ENCODE peak calls at places on chromosomes 6 and 20, in eight cellular contexts. One of them, this sample, is unnamed.

GRCh38 chr6:16391451-16391912 is 153.1 kb downstream of the GMPR start:
- DNase-seq in activated CD4-positive, alpha-beta T cell treated with anti-CD3 and anti-CD28 coated beads, Interleukin-2, amount 10 ng/mL, durations not matched to agents 7 days and 5 days: no peak
- DNase-seq in mesendoderm: no peak
- DNase-seq in epithelial cell of esophagus: no peak
- DNase-seq in HL-60: no peak
- DNase-seq in iris pigment epithelial cell: peak; percentile 31
- DNase-seq in head of caudate nucleus: no peak
- DNase-seq in NCI-H345: no peak
- DNase-seq in this sample: no peak

GRCh38 chr6:26568601-26569432 is 27.9 kb upstream of the ABT1 start:
- DNase-seq in iris pigment epithelial cell: peak; percentile 78
- DNase-seq in epithelial cell of esophagus: peak; percentile 91
- DNase-seq in mesendoderm: peak; percentile 94
- DNase-seq in head of caudate nucleus: peak; percentile 84
- DNase-seq in HL-60: peak; percentile 91
- DNase-seq in NCI-H345: peak; percentile 96
- DNase-seq in activated CD4-positive, alpha-beta T cell treated with anti-CD3 and anti-CD28 coated beads, Interleukin-2, amount 10 ng/mL, durations not matched to agents 7 days and 5 days: peak; percentile 97
- DNase-seq in this sample: peak; percentile 74

GRCh38 chr6:149334682-149335160 is 17.2 kb downstream of the TAB2 start:
- DNase-seq in activated CD4-positive, alpha-beta T cell treated with anti-CD3 and anti-CD28 coated beads, Interleukin-2, amount 10 ng/mL, durations not matched to agents 7 days and 5 days: no peak
- DNase-seq in NCI-H345: no peak
- DNase-seq in head of caudate nucleus: no peak
- DNase-seq in epithelial cell of esophagus: peak; percentile 90
- DNase-seq in iris pigment epithelial cell: peak; percentile 77
- DNase-seq in HL-60: no peak
- DNase-seq in mesendoderm: peak; percentile 58
- DNase-seq in this sample: peak; percentile 64

GRCh38 chr20:50017576-50018248 is 34.9 kb downstream of the SNAI1 start:
- DNase-seq in epithelial cell of esophagus: no peak
- DNase-seq in HL-60: no peak
- DNase-seq in iris pigment epithelial cell: no peak
- DNase-seq in activated CD4-positive, alpha-beta T cell treated with anti-CD3 and anti-CD28 coated beads, Interleukin-2, amount 10 ng/mL, durations not matched to agents 7 days and 5 days: no peak
- DNase-seq in NCI-H345: no peak
- DNase-seq in mesendoderm: no peak
- DNase-seq in head of caudate nucleus: no peak
- DNase-seq in this sample: no peak

GRCh38 chr20:58717278-58718091 is 24.9 kb downstream of the NPEPL1 start:
- DNase-seq in activated CD4-positive, alpha-beta T cell treated with anti-CD3 and anti-CD28 coated beads, Interleukin-2, amount 10 ng/mL, durations not matched to agents 7 days and 5 days: peak; percentile 3
- DNase-seq in HL-60: no peak
- DNase-seq in mesendoderm: no peak
- DNase-seq in epithelial cell of esophagus: no peak
- DNase-seq in NCI-H345: no peak
- DNase-seq in iris pigment epithelial cell: no peak
- DNase-seq in head of caudate nucleus: no peak
- DNase-seq in this sample: no peak

GRCh38 chr6:22642254-22642653 is 72.9 kb downstream of the HDGFL1 start:
- DNase-seq in HL-60: no peak
- DNase-seq in activated CD4-positive, alpha-beta T cell treated with anti-CD3 and anti-CD28 coated beads, Interleukin-2, amount 10 ng/mL, durations not matched to agents 7 days and 5 days: no peak
- DNase-seq in mesendoderm: no peak
- DNase-seq in head of caudate nucleus: no peak
- DNase-seq in iris pigment epithelial cell: peak; percentile 72
- DNase-seq in NCI-H345: no peak
- DNase-seq in epithelial cell of esophagus: no peak
- DNase-seq in this sample: no peak

GRCh38 chr6:6942826-6943225 is 164.9 kb upstream of the RREB1 start:
- DNase-seq in mesendoderm: no peak
- DNase-seq in NCI-H345: peak; percentile 51
- DNase-seq in epithelial cell of esophagus: no peak
- DNase-seq in iris pigment epithelial cell: no peak
- DNase-seq in activated CD4-positive, alpha-beta T cell treated with anti-CD3 and anti-CD28 coated beads, Interleukin-2, amount 10 ng/mL, durations not matched to agents 7 days and 5 days: no peak
- DNase-seq in head of caudate nucleus: no peak
- DNase-seq in HL-60: peak; percentile 84
- DNase-seq in this sample: no peak

GRCh38 chr20:2984956-2985661 is 58.3 kb upstream of the GNRH2 start:
- DNase-seq in HL-60: no peak
- DNase-seq in epithelial cell of esophagus: peak; percentile 82
- DNase-seq in NCI-H345: peak; percentile 19
- DNase-seq in head of caudate nucleus: no peak
- DNase-seq in iris pigment epithelial cell: peak; percentile 77
- DNase-seq in mesendoderm: no peak
- DNase-seq in activated CD4-positive, alpha-beta T cell treated with anti-CD3 and anti-CD28 coated beads, Interleukin-2, amount 10 ng/mL, durations not matched to agents 7 days and 5 days: no peak
- DNase-seq in this sample: peak; percentile 57

GRCh38 chr6:81863123-81863522 is 110.6 kb upstream of the TENT5A start:
- DNase-seq in epithelial cell of esophagus: no peak
- DNase-seq in mesendoderm: peak; percentile 18
- DNase-seq in activated CD4-positive, alpha-beta T cell treated with anti-CD3 and anti-CD28 coated beads, Interleukin-2, amount 10 ng/mL, durations not matched to agents 7 days and 5 days: no peak
- DNase-seq in head of caudate nucleus: no peak
- DNase-seq in HL-60: no peak
- DNase-seq in iris pigment epithelial cell: no peak
- DNase-seq in NCI-H345: peak; percentile 5
- DNase-seq in this sample: no peak

GRCh38 chr6:111566873-111567517 is 38.7 kb downstream of the TRAF3IP2 start:
- DNase-seq in iris pigment epithelial cell: peak; percentile 27
- DNase-seq in epithelial cell of esophagus: no peak
- DNase-seq in NCI-H345: peak; percentile 93
- DNase-seq in HL-60: no peak
- DNase-seq in mesendoderm: no peak
- DNase-seq in head of caudate nucleus: peak; percentile 43
- DNase-seq in activated CD4-positive, alpha-beta T cell treated with anti-CD3 and anti-CD28 coated beads, Interleukin-2, amount 10 ng/mL, durations not matched to agents 7 days and 5 days: peak; percentile 26
- DNase-seq in this sample: no peak

GRCh38 chr6:110067837-110068591 is 89.9 kb downstream of the GPR6 start:
- DNase-seq in activated CD4-positive, alpha-beta T cell treated with anti-CD3 and anti-CD28 coated beads, Interleukin-2, amount 10 ng/mL, durations not matched to agents 7 days and 5 days: no peak
- DNase-seq in HL-60: no peak
- DNase-seq in head of caudate nucleus: no peak
- DNase-seq in mesendoderm: peak; percentile 10
- DNase-seq in iris pigment epithelial cell: no peak
- DNase-seq in NCI-H345: peak; percentile 47
- DNase-seq in epithelial cell of esophagus: no peak
- DNase-seq in this sample: no peak

GRCh38 chr20:13990465-13990864 is at the start of gene SEL1L2:
- DNase-seq in iris pigment epithelial cell: no peak
- DNase-seq in head of caudate nucleus: no peak
- DNase-seq in HL-60: no peak
- DNase-seq in activated CD4-positive, alpha-beta T cell treated with anti-CD3 and anti-CD28 coated beads, Interleukin-2, amount 10 ng/mL, durations not matched to agents 7 days and 5 days: no peak
- DNase-seq in epithelial cell of esophagus: no peak
- DNase-seq in mesendoderm: peak; percentile 90
- DNase-seq in NCI-H345: peak; percentile 11
- DNase-seq in this sample: no peak

GRCh38 chr6:149075616-149076354 is 241.7 kb upstream of the TAB2 start:
- DNase-seq in epithelial cell of esophagus: peak; percentile 35
- DNase-seq in mesendoderm: no peak
- DNase-seq in activated CD4-positive, alpha-beta T cell treated with anti-CD3 and anti-CD28 coated beads, Interleukin-2, amount 10 ng/mL, durations not matched to agents 7 days and 5 days: no peak
- DNase-seq in iris pigment epithelial cell: peak; percentile 62
- DNase-seq in NCI-H345: peak; percentile 6
- DNase-seq in head of caudate nucleus: no peak
- DNase-seq in HL-60: no peak
- DNase-seq in this sample: peak; percentile 37

GRCh38 chr6:113172531-113172966 is 684.6 kb upstream of the MARCKS start:
- DNase-seq in activated CD4-positive, alpha-beta T cell treated with anti-CD3 and anti-CD28 coated beads, Interleukin-2, amount 10 ng/mL, durations not matched to agents 7 days and 5 days: no peak
- DNase-seq in NCI-H345: peak; percentile 77
- DNase-seq in iris pigment epithelial cell: no peak
- DNase-seq in head of caudate nucleus: peak; percentile 72
- DNase-seq in HL-60: no peak
- DNase-seq in epithelial cell of esophagus: no peak
- DNase-seq in mesendoderm: no peak
- DNase-seq in this sample: no peak

GRCh38 chr6:53986721-53987526 is 124.3 kb upstream of the MLIP start:
- DNase-seq in activated CD4-positive, alpha-beta T cell treated with anti-CD3 and anti-CD28 coated beads, Interleukin-2, amount 10 ng/mL, durations not matched to agents 7 days and 5 days: no peak
- DNase-seq in iris pigment epithelial cell: peak; percentile 35
- DNase-seq in NCI-H345: peak; percentile 20
- DNase-seq in head of caudate nucleus: no peak
- DNase-seq in epithelial cell of esophagus: no peak
- DNase-seq in HL-60: no peak
- DNase-seq in mesendoderm: peak; percentile 63
- DNase-seq in this sample: no peak

GRCh38 chr20:3745686-3746173 is 13.2 kb downstream of the HSPA12B start:
- DNase-seq in NCI-H345: no peak
- DNase-seq in HL-60: no peak
- DNase-seq in activated CD4-positive, alpha-beta T cell treated with anti-CD3 and anti-CD28 coated beads, Interleukin-2, amount 10 ng/mL, durations not matched to agents 7 days and 5 days: no peak
- DNase-seq in mesendoderm: no peak
- DNase-seq in iris pigment epithelial cell: no peak
- DNase-seq in head of caudate nucleus: no peak
- DNase-seq in epithelial cell of esophagus: no peak
- DNase-seq in this sample: no peak

GRCh38 chr20:44532981-44533331 is 11.1 kb upstream of the SERINC3 start:
- DNase-seq in NCI-H345: no peak
- DNase-seq in iris pigment epithelial cell: peak; percentile 60
- DNase-seq in activated CD4-positive, alpha-beta T cell treated with anti-CD3 and anti-CD28 coated beads, Interleukin-2, amount 10 ng/mL, durations not matched to agents 7 days and 5 days: peak; percentile 43
- DNase-seq in epithelial cell of esophagus: no peak
- DNase-seq in HL-60: no peak
- DNase-seq in head of caudate nucleus: no peak
- DNase-seq in mesendoderm: no peak
- DNase-seq in this sample: no peak

GRCh38 chr20:32585011-32585518 is at the start of gene NOL4L:
- DNase-seq in mesendoderm: no peak
- DNase-seq in NCI-H345: peak; percentile 69
- DNase-seq in HL-60: peak; percentile 51
- DNase-seq in activated CD4-positive, alpha-beta T cell treated with anti-CD3 and anti-CD28 coated beads, Interleukin-2, amount 10 ng/mL, durations not matched to agents 7 days and 5 days: peak; percentile 27
- DNase-seq in head of caudate nucleus: peak; percentile 43
- DNase-seq in epithelial cell of esophagus: peak; percentile 46
- DNase-seq in iris pigment epithelial cell: peak; percentile 42
- DNase-seq in this sample: peak; percentile 36

GRCh38 chr6:16719488-16719887 is 41.8 kb downstream of the ATXN1 start:
- DNase-seq in NCI-H345: no peak
- DNase-seq in mesendoderm: no peak
- DNase-seq in head of caudate nucleus: no peak
- DNase-seq in HL-60: no peak
- DNase-seq in epithelial cell of esophagus: no peak
- DNase-seq in iris pigment epithelial cell: no peak
- DNase-seq in activated CD4-positive, alpha-beta T cell treated with anti-CD3 and anti-CD28 coated beads, Interleukin-2, amount 10 ng/mL, durations not matched to agents 7 days and 5 days: no peak
- DNase-seq in this sample: no peak

GRCh38 chr6:139425780-139426179 is 51.3 kb upstream of the CITED2 start:
- DNase-seq in mesendoderm: no peak
- DNase-seq in NCI-H345: no peak
- DNase-seq in HL-60: no peak
- DNase-seq in activated CD4-positive, alpha-beta T cell treated with anti-CD3 and anti-CD28 coated beads, Interleukin-2, amount 10 ng/mL, durations not matched to agents 7 days and 5 days: no peak
- DNase-seq in iris pigment epithelial cell: no peak
- DNase-seq in epithelial cell of esophagus: no peak
- DNase-seq in head of caudate nucleus: no peak
- DNase-seq in this sample: no peak

GRCh38 chr6:106360410-106360988 is at the start of gene CRYBG1:
- DNase-seq in mesendoderm: peak; percentile 91
- DNase-seq in HL-60: peak; percentile 16
- DNase-seq in epithelial cell of esophagus: peak; percentile 90
- DNase-seq in activated CD4-positive, alpha-beta T cell treated with anti-CD3 and anti-CD28 coated beads, Interleukin-2, amount 10 ng/mL, durations not matched to agents 7 days and 5 days: peak; percentile 55
- DNase-seq in NCI-H345: peak; percentile 87
- DNase-seq in head of caudate nucleus: peak; percentile 39
- DNase-seq in iris pigment epithelial cell: no peak
- DNase-seq in this sample: peak; percentile 91

GRCh38 chr20:21096321-21097043 is 9.7 kb downstream of the LINC00237 start:
- DNase-seq in activated CD4-positive, alpha-beta T cell treated with anti-CD3 and anti-CD28 coated beads, Interleukin-2, amount 10 ng/mL, durations not matched to agents 7 days and 5 days: no peak
- DNase-seq in epithelial cell of esophagus: peak; percentile 57
- DNase-seq in mesendoderm: peak; percentile 70
- DNase-seq in iris pigment epithelial cell: peak; percentile 8
- DNase-seq in HL-60: no peak
- DNase-seq in NCI-H345: peak; percentile 34
- DNase-seq in head of caudate nucleus: peak; percentile 62
- DNase-seq in this sample: no peak

GRCh38 chr20:48614593-48615274 is 213.1 kb downstream of the PREX1 start:
- DNase-seq in mesendoderm: no peak
- DNase-seq in activated CD4-positive, alpha-beta T cell treated with anti-CD3 and anti-CD28 coated beads, Interleukin-2, amount 10 ng/mL, durations not matched to agents 7 days and 5 days: no peak
- DNase-seq in NCI-H345: no peak
- DNase-seq in iris pigment epithelial cell: no peak
- DNase-seq in head of caudate nucleus: no peak
- DNase-seq in HL-60: no peak
- DNase-seq in epithelial cell of esophagus: peak; percentile 45
- DNase-seq in this sample: peak; percentile 90

GRCh38 chr6:88870728-88871330 is 92.6 kb downstream of the RNGTT start:
- DNase-seq in HL-60: peak; percentile 10
- DNase-seq in activated CD4-positive, alpha-beta T cell treated with anti-CD3 and anti-CD28 coated beads, Interleukin-2, amount 10 ng/mL, durations not matched to agents 7 days and 5 days: peak; percentile 59
- DNase-seq in epithelial cell of esophagus: peak; percentile 71
- DNase-seq in head of caudate nucleus: peak; percentile 15
- DNase-seq in NCI-H345: peak; percentile 41
- DNase-seq in iris pigment epithelial cell: peak; percentile 71
- DNase-seq in mesendoderm: peak; percentile 58
- DNase-seq in this sample: peak; percentile 34

GRCh38 chr6:31058128-31058894 is 48.0 kb downstream of the MUC22 start:
- DNase-seq in mesendoderm: no peak
- DNase-seq in iris pigment epithelial cell: peak; percentile 95
- DNase-seq in head of caudate nucleus: no peak
- DNase-seq in epithelial cell of esophagus: peak; percentile 96
- DNase-seq in activated CD4-positive, alpha-beta T cell treated with anti-CD3 and anti-CD28 coated beads, Interleukin-2, amount 10 ng/mL, durations not matched to agents 7 days and 5 days: no peak
- DNase-seq in HL-60: peak; percentile 15
- DNase-seq in NCI-H345: peak; percentile 7
- DNase-seq in this sample: peak; percentile 89

GRCh38 chr6:105993769-105994521 is 92.2 kb upstream of the PRDM1 start:
- DNase-seq in mesendoderm: peak; percentile 48
- DNase-seq in iris pigment epithelial cell: no peak
- DNase-seq in HL-60: peak; percentile 72
- DNase-seq in NCI-H345: no peak
- DNase-seq in epithelial cell of esophagus: peak; percentile 50
- DNase-seq in head of caudate nucleus: no peak
- DNase-seq in activated CD4-positive, alpha-beta T cell treated with anti-CD3 and anti-CD28 coated beads, Interleukin-2, amount 10 ng/mL, durations not matched to agents 7 days and 5 days: peak; percentile 60
- DNase-seq in this sample: no peak

GRCh38 chr6:72967329-72967728 is 258.0 kb downstream of the KHDC1L start:
- DNase-seq in HL-60: no peak
- DNase-seq in epithelial cell of esophagus: no peak
- DNase-seq in iris pigment epithelial cell: no peak
- DNase-seq in head of caudate nucleus: no peak
- DNase-seq in mesendoderm: no peak
- DNase-seq in activated CD4-positive, alpha-beta T cell treated with anti-CD3 and anti-CD28 coated beads, Interleukin-2, amount 10 ng/mL, durations not matched to agents 7 days and 5 days: no peak
- DNase-seq in NCI-H345: no peak
- DNase-seq in this sample: no peak

GRCh38 chr20:47146703-47147102 is 209.8 kb downstream of the ZMYND8 start:
- DNase-seq in NCI-H345: no peak
- DNase-seq in HL-60: no peak
- DNase-seq in activated CD4-positive, alpha-beta T cell treated with anti-CD3 and anti-CD28 coated beads, Interleukin-2, amount 10 ng/mL, durations not matched to agents 7 days and 5 days: no peak
- DNase-seq in mesendoderm: no peak
- DNase-seq in head of caudate nucleus: no peak
- DNase-seq in epithelial cell of esophagus: no peak
- DNase-seq in iris pigment epithelial cell: peak; percentile 67
- DNase-seq in this sample: no peak

GRCh38 chr6:75147512-75147911 is 58.3 kb downstream of the COL12A1 start:
- DNase-seq in epithelial cell of esophagus: no peak
- DNase-seq in NCI-H345: no peak
- DNase-seq in HL-60: no peak
- DNase-seq in mesendoderm: no peak
- DNase-seq in activated CD4-positive, alpha-beta T cell treated with anti-CD3 and anti-CD28 coated beads, Interleukin-2, amount 10 ng/mL, durations not matched to agents 7 days and 5 days: no peak
- DNase-seq in head of caudate nucleus: no peak
- DNase-seq in iris pigment epithelial cell: peak; percentile 74
- DNase-seq in this sample: no peak

GRCh38 chr6:106973841-106974336 is 640 bp downstream of the CD24 start:
- DNase-seq in head of caudate nucleus: no peak
- DNase-seq in activated CD4-positive, alpha-beta T cell treated with anti-CD3 and anti-CD28 coated beads, Interleukin-2, amount 10 ng/mL, durations not matched to agents 7 days and 5 days: no peak
- DNase-seq in HL-60: no peak
- DNase-seq in mesendoderm: peak; percentile 67
- DNase-seq in NCI-H345: peak; percentile 57
- DNase-seq in iris pigment epithelial cell: no peak
- DNase-seq in epithelial cell of esophagus: peak; percentile 20
- DNase-seq in this sample: peak; percentile 41

GRCh38 chr6:1605822-1606532 is 3.7 kb upstream of the FOXC1 start:
- DNase-seq in mesendoderm: no peak
- DNase-seq in HL-60: no peak
- DNase-seq in NCI-H345: no peak
- DNase-seq in iris pigment epithelial cell: no peak
- DNase-seq in head of caudate nucleus: no peak
- DNase-seq in epithelial cell of esophagus: no peak
- DNase-seq in activated CD4-positive, alpha-beta T cell treated with anti-CD3 and anti-CD28 coated beads, Interleukin-2, amount 10 ng/mL, durations not matched to agents 7 days and 5 days: no peak
- DNase-seq in this sample: no peak

GRCh38 chr6:72080260-72080941 is 194.1 kb downstream of the RIMS1 start:
- DNase-seq in mesendoderm: peak; percentile 22
- DNase-seq in activated CD4-positive, alpha-beta T cell treated with anti-CD3 and anti-CD28 coated beads, Interleukin-2, amount 10 ng/mL, durations not matched to agents 7 days and 5 days: no peak
- DNase-seq in head of caudate nucleus: no peak
- DNase-seq in iris pigment epithelial cell: no peak
- DNase-seq in NCI-H345: peak; percentile 8
- DNase-seq in epithelial cell of esophagus: no peak
- DNase-seq in HL-60: no peak
- DNase-seq in this sample: no peak

GRCh38 chr6:146770965-146771735 is 172.4 kb downstream of the ADGB start:
- DNase-seq in HL-60: peak; percentile 91
- DNase-seq in iris pigment epithelial cell: no peak
- DNase-seq in NCI-H345: no peak
- DNase-seq in activated CD4-positive, alpha-beta T cell treated with anti-CD3 and anti-CD28 coated beads, Interleukin-2, amount 10 ng/mL, durations not matched to agents 7 days and 5 days: peak; percentile 75
- DNase-seq in mesendoderm: no peak
- DNase-seq in epithelial cell of esophagus: no peak
- DNase-seq in head of caudate nucleus: no peak
- DNase-seq in this sample: no peak

GRCh38 chr6:161796726-161797125 is 522.9 kb upstream of the AGPAT4 start:
- DNase-seq in mesendoderm: no peak
- DNase-seq in activated CD4-positive, alpha-beta T cell treated with anti-CD3 and anti-CD28 coated beads, Interleukin-2, amount 10 ng/mL, durations not matched to agents 7 days and 5 days: no peak
- DNase-seq in iris pigment epithelial cell: no peak
- DNase-seq in NCI-H345: no peak
- DNase-seq in HL-60: no peak
- DNase-seq in head of caudate nucleus: no peak
- DNase-seq in epithelial cell of esophagus: no peak
- DNase-seq in this sample: no peak